ENCODE peak calls at places on chromosomes 2 and 18, in six cellular contexts. E is lower lobe of right lung, I is Peyer's patch, N is body of pancreas, X is HCT116, G is mucosa of descending colon. U is an unnamed sample.

GRCh38 chr18:10497350-10497749 is 28.5 kb upstream of the NAPG start:
- DNase-seq in E (no peak), I (no peak), N (no peak), X (no peak), G (no peak), U (no peak)

GRCh38 chr2:54456526-54457325 is 599 bp downstream of the SPTBN1 start:
- DNase-seq in E (peak; percentile 50), I (no peak), N (peak; percentile 22), X (no peak), G (peak; percentile 36), U (no peak)

GRCh38 chr2:235171511-235172130 is 219.8 kb downstream of the SH3BP4 start:
- DNase-seq in E (no peak), I (no peak), N (no peak), X (no peak), G (no peak), U (no peak)

GRCh38 chr2:237864940-237865622 is 5.7 kb downstream of the RAMP1 start:
- DNase-seq in E (no peak), I (no peak), N (peak; percentile 53), X (no peak), G (no peak), U (no peak)

GRCh38 chr18:34458371-34458770 is 233.7 kb upstream of the NOL4 start:
- DNase-seq in E (no peak), I (no peak), N (no peak), X (no peak), G (no peak), U (no peak)

GRCh38 chr2:66574701-66575624 is 140.0 kb downstream of the MEIS1 start:
- DNase-seq in E (no peak), I (no peak), N (peak; percentile 77), X (no peak), G (peak; percentile 38), U (peak; percentile 67)

GRCh38 chr2:229376866-229377265 is 105.8 kb upstream of the PID1 start:
- DNase-seq in E (no peak), I (no peak), N (no peak), X (no peak), G (no peak), U (no peak)

GRCh38 chr2:29459445-29460179 is 344.4 kb downstream of the CLIP4 start:
- DNase-seq in E (no peak), I (no peak), N (no peak), X (no peak), G (no peak), U (no peak)

GRCh38 chr2:17822452-17823117 is 6.3 kb downstream of the MSGN1 start:
- DNase-seq in E (no peak), I (no peak), N (no peak), X (no peak), G (no peak), U (no peak)

GRCh38 chr2:168403736-168404135 is 52.3 kb upstream of the CERS6 start:
- DNase-seq in E (no peak), I (no peak), N (no peak), X (no peak), G (no peak), U (no peak)

GRCh38 chr2:44170337-44170736 is 1.7 kb downstream of the PPM1B start:
- DNase-seq in E (no peak), I (no peak), N (no peak), X (no peak), G (no peak), U (no peak)

GRCh38 chr2:203562283-203562682 is 27.2 kb upstream of the RAPH1 start:
- DNase-seq in E (no peak), I (no peak), N (no peak), X (no peak), G (no peak), U (no peak)

GRCh38 chr18:7855671-7856070 is 288.6 kb downstream of the PTPRM start:
- DNase-seq in E (no peak), I (no peak), N (no peak), X (no peak), G (no peak), U (no peak)

GRCh38 chr18:32893915-32894314 is 121.1 kb upstream of the KLHL14 start:
- DNase-seq in E (no peak), I (no peak), N (no peak), X (no peak), G (no peak), U (no peak)

GRCh38 chr2:40213071-40213470 is 238.8 kb downstream of the SLC8A1 start:
- DNase-seq in E (no peak), I (no peak), N (no peak), X (no peak), G (no peak), U (no peak)

GRCh38 chr2:175111200-175111657 is 56.8 kb downstream of the ATF2 start:
- DNase-seq in E (no peak), I (no peak), N (no peak), X (peak; percentile 31), G (no peak), U (no peak)

GRCh38 chr2:25548587-25548986 is 124.8 kb downstream of the DTNB start:
- DNase-seq in E (no peak), I (no peak), N (no peak), X (no peak), G (no peak), U (no peak)

GRCh38 chr2:241868661-241869081 is 858 bp upstream of the RTP5 start:
- DNase-seq in E (no peak), I (no peak), N (no peak), X (no peak), G (no peak), U (no peak)

GRCh38 chr2:36169843-36170242 is 185.7 kb upstream of the CRIM1 start:
- DNase-seq in E (no peak), I (no peak), N (no peak), X (no peak), G (no peak), U (no peak)

GRCh38 chr2:174544802-174545201 is 52.8 kb downstream of the WIPF1 start:
- DNase-seq in E (no peak), I (no peak), N (no peak), X (no peak), G (no peak), U (no peak)

GRCh38 chr2:237404413-237404812 is 9.6 kb downstream of the COL6A3 start:
- DNase-seq in E (no peak), I (no peak), N (no peak), X (no peak), G (no peak), U (no peak)

GRCh38 chr2:43724728-43725526 is 48.7 kb upstream of the C1GALT1C1L start:
- DNase-seq in E (no peak), I (no peak), N (no peak), X (no peak), G (no peak), U (no peak)

GRCh38 chr2:25076749-25077148 is 34.9 kb downstream of the EFR3B start:
- DNase-seq in E (no peak), I (no peak), N (no peak), X (no peak), G (no peak), U (no peak)

GRCh38 chr2:55311444-55311870 is 42.4 kb upstream of the MTIF2 start:
- DNase-seq in E (no peak), I (no peak), N (no peak), X (no peak), G (no peak), U (no peak)

GRCh38 chr2:41963661-41964525 is 83.9 kb upstream of the PKDCC start:
- DNase-seq in E (no peak), I (no peak), N (peak; percentile 47), X (no peak), G (peak; percentile 90), U (peak; percentile 94)

GRCh38 chr2:392181-392920 is 104.5 kb upstream of the ALKAL2 start:
- DNase-seq in E (no peak), I (no peak), N (no peak), X (no peak), G (no peak), U (no peak)

GRCh38 chr2:176039375-176039774 is 37.3 kb upstream of the LNPK start:
- DNase-seq in E (no peak), I (no peak), N (no peak), X (no peak), G (no peak), U (no peak)

GRCh38 chr2:109242654-109243331 is 113.8 kb downstream of the SH3RF3 start:
- DNase-seq in E (no peak), I (no peak), N (no peak), X (no peak), G (no peak), U (no peak)

GRCh38 chr2:26609839-26610277 is 31.3 kb downstream of the CIB4 start:
- DNase-seq in E (no peak), I (peak; percentile 31), N (no peak), X (no peak), G (no peak), U (no peak)

GRCh38 chr2:218985021-218985324 is at the start of gene FEV:
- DNase-seq in E (no peak), I (no peak), N (no peak), X (no peak), G (no peak), U (no peak)

GRCh38 chr2:122516775-122517174 is 761.3 kb downstream of the TSN start:
- DNase-seq in E (no peak), I (no peak), N (no peak), X (no peak), G (no peak), U (no peak)

GRCh38 chr2:201798252-201798918 is 8.0 kb upstream of the CDK15 start:
- DNase-seq in E (no peak), I (no peak), N (no peak), X (no peak), G (no peak), U (no peak)

GRCh38 chr18:31138709-31139108 is 23.9 kb downstream of the DSC1 start:
- DNase-seq in E (no peak), I (no peak), N (no peak), X (no peak), G (no peak), U (no peak)

GRCh38 chr18:68234676-68235075 is 480.2 kb downstream of the TMX3 start:
- DNase-seq in E (no peak), I (no peak), N (no peak), X (no peak), G (no peak), U (no peak)
- H3K9me3 ChIP-seq in E (no peaks in the 10 kb centered on the region), I (no peaks in the 10 kb centered on the region), N (no peaks in the 10 kb centered on the region), X (peaks cover 6% of the 10 kb centered on the region), G (no peaks in the 10 kb centered on the region), U (no peaks in the 10 kb centered on the region)

GRCh38 chr18:75131455-75132000 is 77.4 kb downstream of the PTGR3 start:
- DNase-seq in E (no peak), I (no peak), N (no peak), X (no peak), G (no peak), U (peak; percentile 12)
- H3K4me3 ChIP-seq in E (no peak overlapping the region), I (no peak overlapping the region), N (no peak overlapping the region), X (no peak overlapping the region), G (no peak overlapping the region), U (no peak overlapping the region)

GRCh38 chr18:46868171-46868921 is 49.0 kb downstream of the PIAS2 start:
- DNase-seq in E (no peak), I (no peak), N (no peak), X (no peak), G (no peak), U (no peak)
- H3K9me3 ChIP-seq in E (peaks cover 15% of the 10 kb centered on the region), I (no peaks in the 10 kb centered on the region), N (peaks cover 12% of the 10 kb centered on the region), X (peaks cover 3% of the 10 kb centered on the region), G (peaks cover 24% of the 10 kb centered on the region), U (no peaks in the 10 kb centered on the region)

DNA sequence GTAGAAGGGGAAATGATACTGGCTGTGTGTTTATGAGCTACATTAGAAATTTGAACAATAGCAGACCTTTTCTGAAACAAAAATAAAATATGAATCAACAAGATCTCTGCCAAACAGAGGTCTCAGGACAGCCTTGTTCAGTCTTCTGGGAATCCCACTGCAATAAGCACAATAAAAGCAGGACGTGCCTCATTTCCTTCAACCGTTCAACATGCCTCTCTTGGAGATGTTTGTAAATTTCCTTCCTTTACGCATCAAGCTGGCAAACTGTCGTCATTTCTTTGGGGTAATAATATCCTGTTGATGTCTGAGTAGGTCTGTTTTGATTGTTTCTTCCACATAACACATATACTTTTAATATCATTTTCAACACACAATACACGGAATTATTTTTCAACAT is 77.2 kb downstream of the TCF4 start:
- DNase-seq in E (no peak), I (no peak), N (no peak), X (no peak), G (no peak), U (no peak)
- H3K4me3 ChIP-seq in E (peak overlapping the region; percentile 37), I (no peak overlapping the region), N (no peak overlapping the region), X (no peak overlapping the region), G (no peak overlapping the region), U (no peak overlapping the region)